ENCODE peak calls at places on chromosomes 12 and 14, in five cellular contexts. One of them, this sample, is unnamed.

GRCh38 chr12:26080911-26081310 is 43.9 kb downstream of the BHLHE41 start:
- DNase-seq in neural progenitor cell: no peak
- DNase-seq in HCT116: no peak
- DNase-seq in cardiac muscle cell: no peak
- DNase-seq in naive thymus-derived CD4-positive, alpha-beta T cell: no peak
- DNase-seq in this sample: no peak

GRCh38 chr12:54641089-54641488 is 6.4 kb upstream of the LACRT start:
- DNase-seq in neural progenitor cell: no peak
- DNase-seq in HCT116: no peak
- DNase-seq in cardiac muscle cell: no peak
- DNase-seq in naive thymus-derived CD4-positive, alpha-beta T cell: no peak
- DNase-seq in this sample: no peak

GRCh38 chr14:89845346-89845745 is 109.2 kb downstream of the EFCAB11 start:
- DNase-seq in neural progenitor cell: no peak
- DNase-seq in HCT116: no peak
- DNase-seq in cardiac muscle cell: no peak
- DNase-seq in naive thymus-derived CD4-positive, alpha-beta T cell: no peak
- DNase-seq in this sample: no peak

GRCh38 chr12:90589966-90590365 is 365.0 kb downstream of the CCER1 start:
- DNase-seq in neural progenitor cell: no peak
- DNase-seq in HCT116: no peak
- DNase-seq in cardiac muscle cell: no peak
- DNase-seq in naive thymus-derived CD4-positive, alpha-beta T cell: no peak
- DNase-seq in this sample: no peak

GRCh38 chr12:118050972-118051910 is 9.7 kb downstream of the WSB2 start:
- DNase-seq in neural progenitor cell: no peak
- DNase-seq in HCT116: no peak
- DNase-seq in cardiac muscle cell: no peak
- DNase-seq in naive thymus-derived CD4-positive, alpha-beta T cell: no peak
- DNase-seq in this sample: no peak

GRCh38 chr12:123767613-123768012 is 5.5 kb downstream of the DNAH10 start:
- DNase-seq in neural progenitor cell: no peak
- DNase-seq in HCT116: no peak
- DNase-seq in cardiac muscle cell: no peak
- DNase-seq in naive thymus-derived CD4-positive, alpha-beta T cell: no peak
- DNase-seq in this sample: no peak

GRCh38 chr14:20604291-20604690 is 13.1 kb upstream of the RNASE12 start:
- DNase-seq in neural progenitor cell: no peak
- DNase-seq in HCT116: no peak
- DNase-seq in cardiac muscle cell: no peak
- DNase-seq in naive thymus-derived CD4-positive, alpha-beta T cell: no peak
- DNase-seq in this sample: no peak

GRCh38 chr14:80523518-80524117 is 312.3 kb upstream of the DIO2 start:
- DNase-seq in neural progenitor cell: no peak
- DNase-seq in HCT116: no peak
- DNase-seq in cardiac muscle cell: no peak
- DNase-seq in naive thymus-derived CD4-positive, alpha-beta T cell: no peak
- DNase-seq in this sample: no peak

GRCh38 chr12:40802656-40803055 is 110.4 kb downstream of the CNTN1 start:
- DNase-seq in neural progenitor cell: no peak
- DNase-seq in HCT116: no peak
- DNase-seq in cardiac muscle cell: no peak
- DNase-seq in naive thymus-derived CD4-positive, alpha-beta T cell: no peak
- DNase-seq in this sample: no peak

GRCh38 chr12:32918890-32919791 is 22.6 kb upstream of the PKP2 start:
- DNase-seq in neural progenitor cell: peak; percentile 48
- DNase-seq in HCT116: no peak
- DNase-seq in cardiac muscle cell: peak; percentile 50
- DNase-seq in naive thymus-derived CD4-positive, alpha-beta T cell: no peak
- DNase-seq in this sample: peak; percentile 21

GRCh38 chr14:24605435-24606190 is 3.9 kb downstream of the GZMH start:
- DNase-seq in neural progenitor cell: peak; percentile 53
- DNase-seq in HCT116: peak; percentile 10
- DNase-seq in cardiac muscle cell: no peak
- DNase-seq in naive thymus-derived CD4-positive, alpha-beta T cell: peak; percentile 23
- DNase-seq in this sample: peak; percentile 25

GRCh38 chr14:99522934-99523660 is 41.9 kb downstream of the CCNK start:
- DNase-seq in neural progenitor cell: peak; percentile 89
- DNase-seq in HCT116: no peak
- DNase-seq in cardiac muscle cell: peak; percentile 46
- DNase-seq in naive thymus-derived CD4-positive, alpha-beta T cell: no peak
- DNase-seq in this sample: no peak

GRCh38 chr14:68943107-68943506 is 36.0 kb downstream of the ACTN1 start:
- DNase-seq in neural progenitor cell: no peak
- DNase-seq in HCT116: no peak
- DNase-seq in cardiac muscle cell: no peak
- DNase-seq in naive thymus-derived CD4-positive, alpha-beta T cell: no peak
- DNase-seq in this sample: no peak

GRCh38 chr14:23005451-23005850 is 4.5 kb downstream of the C14orf93 start:
- DNase-seq in neural progenitor cell: no peak
- DNase-seq in HCT116: no peak
- DNase-seq in cardiac muscle cell: no peak
- DNase-seq in naive thymus-derived CD4-positive, alpha-beta T cell: no peak
- DNase-seq in this sample: no peak

GRCh38 chr12:47091009-47091408 is 11.2 kb upstream of the AMIGO2 start:
- DNase-seq in neural progenitor cell: no peak
- DNase-seq in HCT116: no peak
- DNase-seq in cardiac muscle cell: no peak
- DNase-seq in naive thymus-derived CD4-positive, alpha-beta T cell: no peak
- DNase-seq in this sample: no peak

GRCh38 chr12:131606218-131606899 is 104.5 kb upstream of the SFSWAP start:
- DNase-seq in neural progenitor cell: no peak
- DNase-seq in HCT116: no peak
- DNase-seq in cardiac muscle cell: no peak
- DNase-seq in naive thymus-derived CD4-positive, alpha-beta T cell: no peak
- DNase-seq in this sample: no peak

GRCh38 chr14:52907949-52908348 is 42.9 kb downstream of the FERMT2 start:
- DNase-seq in neural progenitor cell: no peak
- DNase-seq in HCT116: no peak
- DNase-seq in cardiac muscle cell: no peak
- DNase-seq in naive thymus-derived CD4-positive, alpha-beta T cell: no peak
- DNase-seq in this sample: no peak

GRCh38 chr12:105292705-105293104 is 37.8 kb upstream of the C12orf75 start:
- DNase-seq in neural progenitor cell: no peak
- DNase-seq in HCT116: no peak
- DNase-seq in cardiac muscle cell: no peak
- DNase-seq in naive thymus-derived CD4-positive, alpha-beta T cell: no peak
- DNase-seq in this sample: no peak

GRCh38 chr12:76422154-76422877 is 74.1 kb upstream of the BBS10 start:
- DNase-seq in neural progenitor cell: no peak
- DNase-seq in HCT116: no peak
- DNase-seq in cardiac muscle cell: no peak
- DNase-seq in naive thymus-derived CD4-positive, alpha-beta T cell: no peak
- DNase-seq in this sample: no peak

GRCh38 chr12:75488553-75488952 is 8.0 kb downstream of the GLIPR1 start:
- DNase-seq in neural progenitor cell: peak; percentile 38
- DNase-seq in HCT116: no peak
- DNase-seq in cardiac muscle cell: peak; percentile 17
- DNase-seq in naive thymus-derived CD4-positive, alpha-beta T cell: no peak
- DNase-seq in this sample: peak; percentile 16

GRCh38 chr14:59772252-59772651 is 98.3 kb downstream of the RTN1 start:
- DNase-seq in neural progenitor cell: no peak
- DNase-seq in HCT116: no peak
- DNase-seq in cardiac muscle cell: no peak
- DNase-seq in naive thymus-derived CD4-positive, alpha-beta T cell: no peak
- DNase-seq in this sample: no peak

GRCh38 chr14:105011312-105011990 is 9.4 kb downstream of the CDCA4 start:
- DNase-seq in neural progenitor cell: no peak
- DNase-seq in HCT116: no peak
- DNase-seq in cardiac muscle cell: no peak
- DNase-seq in naive thymus-derived CD4-positive, alpha-beta T cell: no peak
- DNase-seq in this sample: no peak

GRCh38 chr14:105014631-105015030 is 6.3 kb downstream of the CDCA4 start:
- DNase-seq in neural progenitor cell: no peak
- DNase-seq in HCT116: no peak
- DNase-seq in cardiac muscle cell: no peak
- DNase-seq in naive thymus-derived CD4-positive, alpha-beta T cell: no peak
- DNase-seq in this sample: no peak

GRCh38 chr14:105014032-105014431 is 6.9 kb downstream of the CDCA4 start:
- DNase-seq in neural progenitor cell: no peak
- DNase-seq in HCT116: no peak
- DNase-seq in cardiac muscle cell: no peak
- DNase-seq in naive thymus-derived CD4-positive, alpha-beta T cell: no peak
- DNase-seq in this sample: no peak

GRCh38 chr14:105012171-105012985 is 8.5 kb downstream of the CDCA4 start:
- DNase-seq in neural progenitor cell: no peak
- DNase-seq in HCT116: no peak
- DNase-seq in cardiac muscle cell: no peak
- DNase-seq in naive thymus-derived CD4-positive, alpha-beta T cell: no peak
- DNase-seq in this sample: no peak

GRCh38 chr14:105013150-105013787 is 7.6 kb downstream of the CDCA4 start:
- DNase-seq in neural progenitor cell: no peak
- DNase-seq in HCT116: no peak
- DNase-seq in cardiac muscle cell: peak; percentile 42
- DNase-seq in naive thymus-derived CD4-positive, alpha-beta T cell: no peak
- DNase-seq in this sample: no peak
- H3K36me3 ChIP-seq in neural progenitor cell: no peaks in the 10 kb centered on the region
- H3K36me3 ChIP-seq in HCT116: peaks cover 38% of the 10 kb centered on the region
- H3K36me3 ChIP-seq in cardiac muscle cell: peaks cover 22% of the 10 kb centered on the region
- H3K36me3 ChIP-seq in naive thymus-derived CD4-positive, alpha-beta T cell: peaks cover 17% of the 10 kb centered on the region
- H3K36me3 ChIP-seq in this sample: peaks cover 74% of the 10 kb centered on the region

GRCh38 chr12:57203791-57204190 is 12.8 kb upstream of the NXPH4 start:
- DNase-seq in neural progenitor cell: no peak
- DNase-seq in HCT116: no peak
- DNase-seq in cardiac muscle cell: no peak
- DNase-seq in naive thymus-derived CD4-positive, alpha-beta T cell: no peak
- DNase-seq in this sample: no peak

GRCh38 chr12:57205186-57205585 is 11.4 kb upstream of the NXPH4 start:
- DNase-seq in neural progenitor cell: no peak
- DNase-seq in HCT116: no peak
- DNase-seq in cardiac muscle cell: no peak
- DNase-seq in naive thymus-derived CD4-positive, alpha-beta T cell: no peak
- DNase-seq in this sample: no peak

GRCh38 chr12:57203201-57203600 is 13.4 kb upstream of the NXPH4 start:
- DNase-seq in neural progenitor cell: no peak
- DNase-seq in HCT116: no peak
- DNase-seq in cardiac muscle cell: no peak
- DNase-seq in naive thymus-derived CD4-positive, alpha-beta T cell: no peak
- DNase-seq in this sample: no peak

GRCh38 chr12:57205931-57206330 is 10.7 kb upstream of the NXPH4 start:
- DNase-seq in neural progenitor cell: no peak
- DNase-seq in HCT116: no peak
- DNase-seq in cardiac muscle cell: no peak
- DNase-seq in naive thymus-derived CD4-positive, alpha-beta T cell: no peak
- DNase-seq in this sample: no peak

GRCh38 chr12:57204454-57204853 is 12.1 kb upstream of the NXPH4 start:
- DNase-seq in neural progenitor cell: no peak
- DNase-seq in HCT116: no peak
- DNase-seq in cardiac muscle cell: no peak
- DNase-seq in naive thymus-derived CD4-positive, alpha-beta T cell: no peak
- DNase-seq in this sample: no peak
- H3K36me3 ChIP-seq in neural progenitor cell: no peaks in the 10 kb centered on the region
- H3K36me3 ChIP-seq in HCT116: no peaks in the 10 kb centered on the region
- H3K36me3 ChIP-seq in cardiac muscle cell: peaks cover 44% of the 10 kb centered on the region
- H3K36me3 ChIP-seq in naive thymus-derived CD4-positive, alpha-beta T cell: no peaks in the 10 kb centered on the region
- H3K36me3 ChIP-seq in this sample: peaks cover 3% of the 10 kb centered on the region

GRCh38 chr14:102728509-102728908 is 48.7 kb upstream of the TRAF3 start:
- DNase-seq in neural progenitor cell: no peak
- DNase-seq in HCT116: no peak
- DNase-seq in cardiac muscle cell: no peak
- DNase-seq in naive thymus-derived CD4-positive, alpha-beta T cell: no peak
- DNase-seq in this sample: no peak

GRCh38 chr14:102727336-102728095 is 49.7 kb upstream of the TRAF3 start:
- DNase-seq in neural progenitor cell: no peak
- DNase-seq in HCT116: no peak
- DNase-seq in cardiac muscle cell: no peak
- DNase-seq in naive thymus-derived CD4-positive, alpha-beta T cell: no peak
- DNase-seq in this sample: no peak

GRCh38 chr14:102723650-102724049 is 53.6 kb upstream of the TRAF3 start:
- DNase-seq in neural progenitor cell: no peak
- DNase-seq in HCT116: no peak
- DNase-seq in cardiac muscle cell: no peak
- DNase-seq in naive thymus-derived CD4-positive, alpha-beta T cell: no peak
- DNase-seq in this sample: no peak

GRCh38 chr14:102729268-102729667 is 48.0 kb upstream of the TRAF3 start:
- DNase-seq in neural progenitor cell: no peak
- DNase-seq in HCT116: no peak
- DNase-seq in cardiac muscle cell: no peak
- DNase-seq in naive thymus-derived CD4-positive, alpha-beta T cell: no peak
- DNase-seq in this sample: no peak

DNA sequence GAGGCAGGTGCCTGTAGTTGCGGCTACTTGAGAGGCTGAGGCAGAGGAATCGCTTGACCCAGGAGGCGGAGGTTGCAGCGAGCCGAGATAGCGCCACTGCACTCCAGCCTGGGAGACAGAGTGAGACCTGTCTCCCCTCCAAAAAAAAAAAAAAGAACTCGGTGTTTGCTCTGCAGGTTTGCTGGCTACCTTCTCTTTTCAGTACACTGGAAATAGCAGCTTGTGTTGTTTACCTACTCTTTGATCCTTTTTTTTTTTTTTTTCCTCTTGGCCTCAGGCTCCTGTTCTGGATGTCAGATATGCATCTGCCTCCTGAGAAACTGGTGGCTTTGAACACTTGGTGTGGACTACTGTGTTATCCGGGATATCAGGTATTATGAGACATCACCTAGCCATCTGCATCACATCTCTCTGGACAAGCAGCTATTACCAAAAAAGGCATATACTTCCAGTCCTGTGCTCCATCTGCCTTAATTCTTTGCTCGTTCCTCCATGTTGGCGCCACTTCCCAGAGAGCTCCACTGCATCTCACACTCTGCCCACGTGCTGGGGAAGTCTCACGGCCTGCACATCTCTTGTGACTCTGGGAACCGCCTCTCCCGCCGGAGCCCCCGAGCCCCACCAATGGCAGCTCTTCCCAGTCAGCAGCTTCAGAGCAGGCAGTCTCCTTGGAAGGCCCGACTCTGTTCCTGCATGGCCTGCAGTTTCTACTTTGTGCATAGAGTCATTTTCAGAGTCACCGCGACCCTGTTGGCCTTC is 50.9 kb upstream of the TRAF3 start:
- DNase-seq in neural progenitor cell: no peak
- DNase-seq in HCT116: no peak
- DNase-seq in cardiac muscle cell: no peak
- DNase-seq in naive thymus-derived CD4-positive, alpha-beta T cell: no peak
- DNase-seq in this sample: no peak
- H3K36me3 ChIP-seq in neural progenitor cell: peaks cover 14% of the 10 kb centered on the region
- H3K36me3 ChIP-seq in HCT116: peaks cover 27% of the 10 kb centered on the region
- H3K36me3 ChIP-seq in cardiac muscle cell: peaks cover 28% of the 10 kb centered on the region
- H3K36me3 ChIP-seq in naive thymus-derived CD4-positive, alpha-beta T cell: no peaks in the 10 kb centered on the region
- H3K36me3 ChIP-seq in this sample: peaks cover 51% of the 10 kb centered on the region

GRCh38 chr12:116950628-116951325 is 40.0 kb downstream of the FBXW8 start:
- DNase-seq in neural progenitor cell: no peak
- DNase-seq in HCT116: no peak
- DNase-seq in cardiac muscle cell: no peak
- DNase-seq in naive thymus-derived CD4-positive, alpha-beta T cell: no peak
- DNase-seq in this sample: no peak

GRCh38 chr12:116945901-116946550 is 35.3 kb downstream of the FBXW8 start:
- DNase-seq in neural progenitor cell: no peak
- DNase-seq in HCT116: no peak
- DNase-seq in cardiac muscle cell: no peak
- DNase-seq in naive thymus-derived CD4-positive, alpha-beta T cell: no peak
- DNase-seq in this sample: no peak

GRCh38 chr12:116943419-116944372 is 32.9 kb downstream of the FBXW8 start:
- DNase-seq in neural progenitor cell: no peak
- DNase-seq in HCT116: no peak
- DNase-seq in cardiac muscle cell: no peak
- DNase-seq in naive thymus-derived CD4-positive, alpha-beta T cell: no peak
- DNase-seq in this sample: no peak

GRCh38 chr12:116948298-116948697 is 37.5 kb downstream of the FBXW8 start:
- DNase-seq in neural progenitor cell: no peak
- DNase-seq in HCT116: no peak
- DNase-seq in cardiac muscle cell: no peak
- DNase-seq in naive thymus-derived CD4-positive, alpha-beta T cell: no peak
- DNase-seq in this sample: no peak
- H3K36me3 ChIP-seq in neural progenitor cell: peaks cover 5% of the 10 kb centered on the region
- H3K36me3 ChIP-seq in HCT116: no peaks in the 10 kb centered on the region
- H3K36me3 ChIP-seq in cardiac muscle cell: peaks cover 14% of the 10 kb centered on the region
- H3K36me3 ChIP-seq in naive thymus-derived CD4-positive, alpha-beta T cell: no peaks in the 10 kb centered on the region
- H3K36me3 ChIP-seq in this sample: peaks cover 16% of the 10 kb centered on the region